ENCODE peak calls at places on chromosomes 3 and 15, in five cellular contexts. H is NB4, R is iris pigment epithelial cell, G is WTC11, J is frontal cortex. L is an unnamed sample.

GRCh38 chr3:10437272-10437994 is 68.0 kb downstream of the ATP2B2 start:
- DNase-seq in H (peak; percentile 20), R (peak; percentile 84), G (no peak), J (no peak), L (no peak)

GRCh38 chr15:72934006-72934405 is 118.3 kb upstream of the NEO1 start:
- DNase-seq in H (no peak), R (no peak), G (no peak), J (no peak), L (no peak)

GRCh38 chr3:40858364-40859115 is 333.8 kb downstream of the ZNF621 start:
- DNase-seq in H (no peak), R (no peak), G (no peak), J (no peak), L (no peak)

GRCh38 chr15:88865498-88866099 is 29.7 kb downstream of the HAPLN3 start:
- DNase-seq in H (no peak), R (no peak), G (no peak), J (no peak), L (no peak)

GRCh38 chr3:100563652-100564215 is 45.7 kb upstream of the ADGRG7 start:
- DNase-seq in H (no peak), R (no peak), G (no peak), J (no peak), L (no peak)

GRCh38 chr3:126976906-126977305 is 6.0 kb upstream of the PLXNA1 start:
- DNase-seq in H (no peak), R (no peak), G (no peak), J (no peak), L (no peak)

GRCh38 chr3:27431116-27431515 is 53.1 kb downstream of the SLC4A7 start:
- DNase-seq in H (no peak), R (peak; percentile 99), G (no peak), J (peak; percentile 5), L (no peak)

GRCh38 chr3:157394361-157394760 is 42.3 kb upstream of the PTX3 start:
- DNase-seq in H (no peak), R (no peak), G (no peak), J (no peak), L (no peak)

GRCh38 chr15:60370804-60371700 is 26.7 kb downstream of the ANXA2 start:
- DNase-seq in H (no peak), R (peak; percentile 99), G (no peak), J (peak; percentile 22), L (no peak)

GRCh38 chr3:99981138-99981537 is 133.2 kb downstream of the FILIP1L start:
- DNase-seq in H (no peak), R (no peak), G (no peak), J (no peak), L (no peak)

GRCh38 chr3:17290894-17291293 is 406.1 kb downstream of the PLCL2 start:
- DNase-seq in H (no peak), R (peak; percentile 9), G (no peak), J (no peak), L (no peak)

GRCh38 chr3:28577941-28578340 is 229.3 kb upstream of the AZI2 start:
- DNase-seq in H (no peak), R (no peak), G (no peak), J (no peak), L (no peak)

GRCh38 chr15:38490231-38490630 is 36.3 kb downstream of the FAM98B start:
- DNase-seq in H (no peak), R (peak; percentile 70), G (no peak), J (no peak), L (no peak)

L was measured in dorsolateral prefrontal cortex.